ENCODE peak calls at places on chromosomes 12 and 14, in eight cellular contexts. K, J, D, F, H, I, Y and U are unnamed samples.

GRCh38 chr12:114440450-114441383 is 34.8 kb upstream of the TBX5 start:
- DNase-seq in K (no peak), J (no peak), D (no peak), F (no peak), H (no peak), I (no peak), Y (no peak), U (no peak)

GRCh38 chr14:53273671-53274072 is 120.5 kb upstream of the DDHD1 start:
- DNase-seq in K (no peak), J (no peak), D (no peak), F (no peak), H (peak), I (no peak), Y (no peak), U (peak)

GRCh38 chr12:91565816-91566215 is 383.2 kb upstream of the DCN start:
- DNase-seq in K (no peak), J (no peak), D (no peak), F (no peak), H (no peak), I (no peak), Y (no peak), U (no peak)

GRCh38 chr12:57456145-57456700 is 1.1 kb downstream of the INHBE start:
- DNase-seq in K (peak), J (no peak), D (no peak), F (no peak), H (peak), I (no peak), Y (peak), U (peak)

GRCh38 chr12:31783996-31784645 is 55.3 kb upstream of the AMN1 start:
- DNase-seq in K (no peak), J (peak), D (peak), F (no peak), H (no peak), I (no peak), Y (peak), U (no peak)

GRCh38 chr12:65682145-65682544 is 142.1 kb upstream of the HMGA2 start:
- DNase-seq in K (no peak), J (no peak), D (no peak), F (no peak), H (no peak), I (no peak), Y (no peak), U (no peak)

GRCh38 chr12:2094597-2094996 is 41.8 kb downstream of the CACNA1C start:
- DNase-seq in K (no peak), J (peak), D (no peak), F (no peak), H (no peak), I (no peak), Y (no peak), U (no peak)

GRCh38 chr14:103508930-103509329 is 13.7 kb downstream of the CKB start:
- DNase-seq in K (no peak), J (no peak), D (no peak), F (no peak), H (no peak), I (peak), Y (no peak), U (no peak)

GRCh38 chr14:79514700-79515099 is 696.6 kb downstream of the DIO2 start:
- DNase-seq in K (no peak), J (no peak), D (no peak), F (no peak), H (peak), I (no peak), Y (no peak), U (peak)

GRCh38 chr14:21093769-21094681 is 4.4 kb downstream of the ZNF219 start:
- DNase-seq in K (no peak), J (no peak), D (no peak), F (no peak), H (no peak), I (no peak), Y (no peak), U (no peak)

GRCh38 chr12:27907766-27908165 is 64.8 kb downstream of the PTHLH start:
- DNase-seq in K (no peak), J (no peak), D (no peak), F (no peak), H (no peak), I (no peak), Y (no peak), U (peak)

GRCh38 chr12:42119085-42119633 is 25.5 kb downstream of the GXYLT1 start:
- DNase-seq in K (no peak), J (peak), D (no peak), F (no peak), H (no peak), I (no peak), Y (no peak), U (peak)

GRCh38 chr14:99595034-99595433 is 9.0 kb downstream of the CCDC85C start:
- DNase-seq in K (no peak), J (no peak), D (no peak), F (no peak), H (no peak), I (no peak), Y (peak), U (no peak)

GRCh38 chr14:65054471-65055085 is 47.7 kb downstream of the MAX start:
- DNase-seq in K (no peak), J (no peak), D (peak), F (no peak), H (no peak), I (no peak), Y (no peak), U (no peak)

GRCh38 chr14:65191716-65192115 is 89.4 kb upstream of the MAX start:
- DNase-seq in K (no peak), J (no peak), D (no peak), F (no peak), H (no peak), I (no peak), Y (no peak), U (no peak)

GRCh38 chr14:73286598-73286997 is 49.3 kb downstream of the PAPLN start:
- DNase-seq in K (no peak), J (no peak), D (no peak), F (no peak), H (no peak), I (no peak), Y (no peak), U (no peak)

GRCh38 chr12:68557011-68557715 is 53.5 kb upstream of the RAP1B start:
- DNase-seq in K (no peak), J (peak), D (no peak), F (no peak), H (peak), I (no peak), Y (no peak), U (peak)

GRCh38 chr14:105309371-105309770 is 5.2 kb upstream of the PACS2 start:
- DNase-seq in K (no peak), J (no peak), D (no peak), F (no peak), H (no peak), I (no peak), Y (no peak), U (peak)

GRCh38 chr12:30757316-30757715 is 2.6 kb upstream of the CAPRIN2 start:
- DNase-seq in K (no peak), J (no peak), D (no peak), F (no peak), H (no peak), I (no peak), Y (no peak), U (no peak)

GRCh38 chr14:36503771-36504741 is 16.0 kb downstream of the NKX2-1 start:
- DNase-seq in K (peak), J (no peak), D (no peak), F (no peak), H (no peak), I (no peak), Y (no peak), U (no peak)

GRCh38 chr12:27243804-27244679 is at the start of gene STK38L:
- DNase-seq in K (peak), J (peak), D (peak), F (peak), H (peak), I (peak), Y (peak), U (peak)

GRCh38 chr14:31936100-31936499 is 141.0 kb upstream of the ARHGAP5 start:
- DNase-seq in K (no peak), J (no peak), D (no peak), F (no peak), H (peak), I (no peak), Y (no peak), U (no peak)

GRCh38 chr12:22283006-22283506 is 51.5 kb downstream of the ST8SIA1 start:
- DNase-seq in K (no peak), J (peak), D (no peak), F (no peak), H (no peak), I (no peak), Y (no peak), U (peak)

GRCh38 chr12:9787340-9787737 is 26.6 kb upstream of the CD69 start:
- DNase-seq in K (no peak), J (no peak), D (no peak), F (no peak), H (no peak), I (no peak), Y (no peak), U (no peak)

GRCh38 chr12:69570545-69571399 is 14.5 kb upstream of the CCT2 start:
- DNase-seq in K (peak), J (peak), D (no peak), F (peak), H (peak), I (no peak), Y (peak), U (peak)

GRCh38 chr14:105453847-105454246 is 20.8 kb upstream of the CRIP2 start:
- DNase-seq in K (no peak), J (no peak), D (no peak), F (no peak), H (no peak), I (no peak), Y (no peak), U (no peak)

GRCh38 chr12:124611559-124612391 is 44.4 kb upstream of the NCOR2 start:
- DNase-seq in K (no peak), J (no peak), D (no peak), F (no peak), H (no peak), I (peak), Y (no peak), U (no peak)

GRCh38 chr12:42277426-42278115 is 39.5 kb upstream of the YAF2 start:
- DNase-seq in K (no peak), J (no peak), D (no peak), F (no peak), H (no peak), I (no peak), Y (no peak), U (no peak)

GRCh38 chr12:124388679-124389536 is 94.0 kb downstream of the RFLNA start:
- DNase-seq in K (peak), J (peak), D (peak), F (no peak), H (peak), I (peak), Y (peak), U (peak)

GRCh38 chr14:95319312-95320075 is at the start of gene CLMN:
- DNase-seq in K (peak), J (peak), D (peak), F (peak), H (peak), I (peak), Y (peak), U (peak)
- TF ChIP-seq CTCF in K (no peak), J (no peak), D (no peak), F (no peak), H (no peak), I (no peak), Y (no peak), U (no peak)

DNA sequence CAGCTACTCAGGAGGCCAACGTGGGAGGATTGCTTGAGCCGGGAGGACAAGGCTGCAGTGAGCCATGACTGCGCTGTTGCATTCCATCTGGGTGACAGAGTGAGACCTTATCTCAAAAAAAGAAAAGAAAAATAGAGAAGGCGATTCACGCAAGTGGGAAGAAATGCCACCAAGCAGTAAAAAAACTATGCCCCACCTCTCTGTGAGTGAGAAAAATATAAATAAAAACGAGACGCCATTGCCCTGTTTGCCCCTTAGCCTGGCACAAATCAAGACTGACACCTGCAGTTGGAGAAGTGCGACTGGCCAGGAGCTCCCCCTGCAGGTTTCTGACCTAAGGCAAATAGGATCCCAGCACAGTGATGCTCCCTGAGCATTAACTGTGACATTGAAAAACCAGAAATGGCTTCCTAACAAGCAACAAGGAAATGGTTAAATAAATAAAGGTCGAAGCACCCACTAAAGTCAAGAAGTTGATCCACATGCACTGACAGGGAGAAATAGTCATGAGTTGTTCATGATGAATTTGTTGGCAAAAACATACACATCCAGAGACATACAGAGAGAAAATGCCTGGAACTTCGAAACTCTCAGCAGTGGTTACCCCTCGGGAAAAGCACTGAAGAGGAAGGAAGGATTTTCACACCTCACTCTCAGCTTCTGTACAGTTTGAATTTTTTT is 21.1 kb downstream of the GSC start:
- DNase-seq in K (no peak), J (no peak), D (no peak), F (peak), H (peak), I (no peak), Y (peak), U (no peak)
- TF ChIP-seq CTCF in K (peak), J (peak), D (no peak), F (peak), H (peak), I (peak), Y (peak), U (peak)

DNA sequence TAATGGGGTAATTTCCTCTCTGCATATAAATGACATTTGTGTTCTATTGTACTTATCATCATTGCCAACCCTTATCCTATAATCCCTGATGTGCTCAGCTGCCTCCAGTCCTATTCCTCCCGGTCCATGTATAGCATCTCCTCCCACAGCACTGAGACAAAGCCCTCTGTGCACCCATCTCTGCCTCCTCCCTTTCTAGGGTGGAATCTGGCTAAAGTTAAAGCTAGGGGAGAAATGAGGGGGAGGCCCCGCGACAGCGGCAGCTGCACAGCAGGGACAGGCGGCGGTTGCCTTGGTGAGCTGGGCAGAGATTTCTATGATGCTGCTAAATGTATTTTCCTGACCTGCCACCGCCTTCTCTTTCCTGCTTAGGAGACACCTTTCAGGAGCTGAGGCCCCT is 12.8 kb upstream of the ZDHHC22 start:
- DNase-seq in K (no peak), J (no peak), D (no peak), F (no peak), H (no peak), I (no peak), Y (no peak), U (no peak)
- TF ChIP-seq CTCF in K (no peak), J (no peak), D (no peak), F (no peak), H (no peak), I (no peak), Y (no peak), U (no peak)

GRCh38 chr12:49369723-49370145 is 2.5 kb downstream of the SPATS2 start:
- DNase-seq in K (no peak), J (no peak), D (no peak), F (no peak), H (peak), I (peak), Y (peak), U (peak)
- TF ChIP-seq CTCF in K (peak), J (peak), D (peak), F (peak), H (peak), I (peak), Y (peak), U (peak)

GRCh38 chr12:108066583-108067234 is 62.4 kb upstream of the WSCD2 start:
- DNase-seq in K (no peak), J (no peak), D (no peak), F (peak), H (peak), I (no peak), Y (no peak), U (no peak)

GRCh38 chr12:108065061-108065460 is 64.0 kb upstream of the WSCD2 start:
- DNase-seq in K (no peak), J (no peak), D (no peak), F (no peak), H (no peak), I (no peak), Y (no peak), U (no peak)

GRCh38 chr12:108060910-108061309 is 68.2 kb upstream of the WSCD2 start:
- DNase-seq in K (no peak), J (no peak), D (no peak), F (no peak), H (no peak), I (no peak), Y (no peak), U (no peak)

GRCh38 chr12:108060054-108060453 is 69.0 kb upstream of the WSCD2 start:
- DNase-seq in K (no peak), J (no peak), D (no peak), F (no peak), H (no peak), I (no peak), Y (no peak), U (no peak)

GRCh38 chr12:108063192-108063591 is 65.9 kb upstream of the WSCD2 start:
- DNase-seq in K (no peak), J (no peak), D (no peak), F (peak), H (peak), I (no peak), Y (no peak), U (peak)
- TF ChIP-seq CTCF in K (peak), J (peak), D (peak), F (peak), H (no peak), I (no peak), Y (peak), U (no peak)

GRCh38 chr14:75880512-75880911 is 101.3 kb downstream of the TGFB3 start:
- DNase-seq in K (no peak), J (no peak), D (no peak), F (no peak), H (no peak), I (no peak), Y (no peak), U (no peak)

GRCh38 chr14:75885829-75886228 is 96.0 kb downstream of the TGFB3 start:
- DNase-seq in K (no peak), J (peak), D (no peak), F (no peak), H (no peak), I (no peak), Y (no peak), U (peak)

GRCh38 chr14:75881986-75882385 is 99.8 kb downstream of the TGFB3 start:
- DNase-seq in K (no peak), J (no peak), D (no peak), F (no peak), H (no peak), I (no peak), Y (no peak), U (no peak)

GRCh38 chr14:75886661-75887348 is 95.0 kb downstream of the TGFB3 start:
- DNase-seq in K (no peak), J (peak), D (no peak), F (no peak), H (no peak), I (no peak), Y (no peak), U (peak)

GRCh38 chr14:75884198-75884611 is 97.6 kb downstream of the TGFB3 start:
- DNase-seq in K (no peak), J (peak), D (no peak), F (no peak), H (no peak), I (no peak), Y (no peak), U (peak)
- TF ChIP-seq CTCF in K (peak), J (peak), D (peak), F (peak), H (no peak), I (peak), Y (no peak), U (peak)